ENCODE peak calls at places on chromosomes 16 and 17, in five cellular contexts. T is left lung, F is suprapubic skin, D is H1, P is prostate gland. C is an unnamed sample. For H3K4me1, the result is how much of the 10 kb centered on the place peaks cover.

GRCh38 chr17:70313031-70313430 is 143.7 kb downstream of the KCNJ2 start:
- DNase-seq in T (no peak), F (no peak), D (no peak), P (no peak), C (no peak)

GRCh38 chr17:12866244-12866643 is 76.9 kb downstream of the ARHGAP44 start:
- DNase-seq in T (no peak), F (no peak), D (no peak), P (no peak), C (no peak)

GRCh38 chr16:66590322-66590721 is 11.1 kb downstream of the CMTM2 start:
- DNase-seq in T (no peak), F (no peak), D (no peak), P (no peak), C (no peak)

GRCh38 chr16:86343111-86343642 is 167.2 kb upstream of the FOXF1 start:
- DNase-seq in T (peak), F (no peak), D (no peak), P (peak), C (no peak)

GRCh38 chr16:1143761-1144450 is 9.0 kb upstream of the CACNA1H start:
- DNase-seq in T (no peak), F (no peak), D (no peak), P (no peak), C (no peak)

GRCh38 chr16:13808075-13808474 is 111.9 kb upstream of the ERCC4 start:
- DNase-seq in T (no peak), F (no peak), D (no peak), P (no peak), C (no peak)

GRCh38 chr16:5428932-5429331 is 331.3 kb upstream of the EEF2KMT start:
- DNase-seq in T (no peak), F (no peak), D (peak), P (no peak), C (no peak)

GRCh38 chr16:14399397-14400284 is 230.4 kb downstream of the PARN start:
- DNase-seq in T (no peak), F (peak), D (no peak), P (no peak), C (no peak)

GRCh38 chr17:10646393-10646990 is 10.6 kb downstream of the MYH3 start:
- DNase-seq in T (peak), F (no peak), D (peak), P (peak), C (no peak)

GRCh38 chr17:43176119-43176570 is 5.1 kb downstream of the NBR1 start:
- DNase-seq in T (no peak), F (no peak), D (no peak), P (no peak), C (no peak)

GRCh38 chr17:31739300-31739699 is 119.7 kb downstream of the COPRS start:
- DNase-seq in T (no peak), F (no peak), D (no peak), P (no peak), C (no peak)

GRCh38 chr17:535165-535564 is 179.5 kb downstream of the VPS53 start:
- DNase-seq in T (no peak), F (no peak), D (no peak), P (no peak), C (no peak)

GRCh38 chr16:73735018-73735417 is 561.6 kb upstream of the PSMD7 start:
- DNase-seq in T (no peak), F (no peak), D (no peak), P (no peak), C (no peak)

GRCh38 chr17:4378626-4379025 is 12.2 kb upstream of the UBE2G1 start:
- DNase-seq in T (no peak), F (no peak), D (no peak), P (no peak), C (no peak)

GRCh38 chr17:60421273-60422161 is 772 bp upstream of the CHCT1 start:
- DNase-seq in T (peak), F (peak), D (peak), P (peak), C (no peak)

GRCh38 chr16:84851192-84852127 is 31.7 kb downstream of the CRISPLD2 start:
- DNase-seq in T (peak), F (no peak), D (no peak), P (no peak), C (peak)

GRCh38 chr16:61579195-61579594 is 457.0 kb downstream of the CDH8 start:
- DNase-seq in T (no peak), F (no peak), D (no peak), P (no peak), C (no peak)

GRCh38 chr16:46828943-46829342 is 2.0 kb downstream of the C16orf87 start:
- DNase-seq in T (no peak), F (no peak), D (no peak), P (no peak), C (no peak)
- H3K4me3 ChIP-seq in T (no peak), F (no peak), D (peak), P (no peak), C (peak)

DNA sequence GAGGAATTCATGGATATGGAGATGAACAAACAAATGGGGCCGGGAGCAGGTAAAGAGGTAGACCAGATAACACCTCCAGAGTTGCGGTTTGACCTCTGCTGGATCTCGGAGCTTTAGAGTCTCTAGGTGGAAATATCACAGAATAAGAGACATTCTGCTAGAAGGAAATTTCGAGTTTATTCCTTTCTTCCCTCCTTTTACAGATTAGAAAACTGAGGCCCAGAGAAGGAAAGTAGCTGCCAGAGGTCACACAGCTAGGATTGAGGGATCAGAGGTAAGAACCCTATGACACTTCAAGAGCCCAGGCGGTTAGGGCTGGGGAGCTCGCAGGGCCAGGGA is 7.7 kb upstream of the COL1A1 start:
- DNase-seq in T (no peak), F (no peak), D (no peak), P (no peak), C (peak)
- H3K4me1 ChIP-seq in T (under half), F (half or more), D (under half), P (under half), C (under half)

DNA sequence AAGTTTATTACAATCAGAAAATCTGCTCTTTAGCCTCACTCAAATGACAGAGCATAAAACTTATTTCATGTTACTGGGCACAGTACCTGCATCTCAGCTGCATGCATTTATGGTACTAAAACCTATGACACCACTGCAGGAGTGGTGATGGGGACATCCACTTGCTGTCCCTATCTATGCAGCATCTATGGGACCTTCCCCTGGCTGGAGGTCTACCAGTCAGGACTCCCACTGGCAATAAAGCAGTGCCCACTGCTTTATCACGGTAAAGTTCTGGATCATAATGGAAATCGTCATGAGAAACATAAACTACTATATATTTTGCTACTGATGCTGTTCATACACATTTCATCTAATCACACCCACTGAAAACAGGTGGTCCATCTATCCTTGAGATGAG is 26.2 kb downstream of the NSMCE1 start:
- DNase-seq in T (peak), F (peak), D (no peak), P (no peak), C (no peak)
- H3K27ac ChIP-seq in T (peak), F (peak), D (no peak), P (peak), C (no peak)

DNA sequence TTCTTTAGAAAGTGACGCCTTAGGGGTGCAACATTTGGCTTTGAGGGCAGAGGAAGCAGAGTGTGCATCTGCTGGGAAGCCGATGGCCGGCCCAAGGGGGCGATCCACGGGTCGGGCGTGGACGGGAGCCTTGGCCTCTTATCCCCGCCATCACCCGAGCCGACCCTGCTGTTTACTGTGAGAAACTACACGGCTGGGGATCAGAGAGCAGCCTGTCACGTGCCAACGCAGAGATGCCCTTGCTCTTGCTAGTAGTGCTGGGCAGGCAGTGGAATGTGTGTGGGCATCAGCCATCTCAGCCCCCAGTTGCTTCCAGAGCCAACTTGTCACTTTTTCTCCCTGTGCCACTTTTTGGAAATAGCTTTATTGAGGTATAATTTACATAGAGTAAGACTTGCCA is 26.7 kb upstream of the ITGB4 start:
- DNase-seq in T (no peak), F (no peak), D (no peak), P (no peak), C (no peak)
- H3K4me3 ChIP-seq in T (no peak), F (no peak), D (no peak), P (no peak), C (no peak)

GRCh38 chr16:28491080-28491969 is 549 bp downstream of the CLN3 start:
- DNase-seq in T (peak), F (peak), D (peak), P (peak), C (no peak)
- H3K4me1 ChIP-seq in T (half or more), F (under half), D (under half), P (under half), C (under half)

GRCh38 chr17:44255915-44256314 is 12.0 kb downstream of the SLC4A1 start:
- DNase-seq in T (no peak), F (no peak), D (no peak), P (no peak), C (no peak)
- H3K27ac ChIP-seq in T (no peak), F (no peak), D (no peak), P (no peak), C (no peak)

GRCh38 chr17:77571562-77571981 is 386.9 kb upstream of the TNRC6C start:
- DNase-seq in T (peak), F (no peak), D (no peak), P (no peak), C (no peak)
- H3K4me3 ChIP-seq in T (no peak), F (peak), D (peak), P (no peak), C (no peak)

DNA sequence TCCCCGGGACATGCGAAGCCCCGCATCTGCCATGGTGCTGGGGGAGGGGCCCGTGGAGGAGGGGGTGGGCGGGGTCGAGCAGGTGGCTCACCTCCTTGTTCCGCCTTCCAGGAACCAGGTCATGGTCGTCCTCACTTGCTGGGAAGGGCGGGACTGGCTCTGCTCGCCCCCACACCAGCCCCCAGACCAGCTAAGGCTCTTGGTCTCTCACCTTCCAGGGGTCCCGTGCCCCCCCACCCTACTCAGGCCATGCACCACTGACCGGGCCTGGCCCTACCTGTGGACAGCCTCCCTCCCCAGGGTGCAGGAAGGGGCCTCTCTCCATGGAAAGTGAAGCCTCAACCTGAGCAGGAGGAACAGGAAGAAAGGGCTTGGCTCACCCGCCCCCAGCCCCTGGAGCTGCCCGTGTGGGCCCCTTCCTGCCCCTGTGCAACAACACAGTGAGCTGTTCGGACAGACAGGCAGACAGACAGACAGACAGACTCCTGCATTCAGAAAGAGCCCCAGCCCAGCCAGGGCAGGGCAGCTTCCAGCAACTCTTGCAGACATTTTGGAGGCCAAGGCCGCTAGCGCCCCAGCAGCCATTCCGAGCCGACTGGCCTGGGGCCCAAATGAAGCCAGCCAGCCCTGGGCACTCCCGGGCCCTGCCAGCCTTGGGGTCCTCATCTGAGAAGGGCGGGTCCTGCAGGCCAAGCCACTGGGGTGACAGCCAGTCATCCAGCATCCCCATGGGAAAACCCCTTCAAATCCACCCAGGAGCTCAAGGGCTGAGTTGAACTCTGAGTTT is 8.1 kb upstream of the KREMEN2 start:
- DNase-seq in T (no peak), F (peak), D (no peak), P (no peak), C (peak)
- H3K4me1 ChIP-seq in T (under half), F (under half), D (under half), P (under half), C (under half)

DNA sequence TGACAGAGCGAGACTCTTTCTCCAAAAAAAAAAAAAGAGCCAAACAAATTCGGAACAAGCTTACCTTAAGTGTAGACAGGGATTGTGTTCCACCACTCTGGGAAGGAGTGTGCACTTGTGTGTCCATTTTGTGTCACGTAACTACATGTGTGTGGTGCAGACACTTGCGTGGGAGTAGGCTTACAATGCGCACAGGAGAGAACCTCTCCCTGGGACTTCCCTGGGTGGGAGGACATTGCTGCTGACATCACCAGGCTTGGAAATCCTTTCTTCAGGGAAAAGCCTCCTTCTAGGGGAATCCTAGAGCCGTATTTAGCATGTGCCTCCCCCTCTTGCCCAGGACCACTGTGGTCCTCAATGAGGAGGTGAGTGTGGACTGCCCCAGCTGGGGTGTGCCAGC is 8.0 kb upstream of the HAS3 start:
- DNase-seq in T (no peak), F (no peak), D (no peak), P (no peak), C (no peak)
- H3K27ac ChIP-seq in T (peak), F (no peak), D (no peak), P (no peak), C (no peak)

GRCh38 chr17:81399481-81400153 is 4.4 kb downstream of the BAHCC1 start:
- DNase-seq in T (no peak), F (no peak), D (no peak), P (no peak), C (no peak)

GRCh38 chr17:81398170-81398854 is 3.1 kb downstream of the BAHCC1 start:
- DNase-seq in T (no peak), F (no peak), D (no peak), P (no peak), C (no peak)

GRCh38 chr17:81397314-81398169 is 2.3 kb downstream of the BAHCC1 start:
- DNase-seq in T (no peak), F (no peak), D (peak), P (no peak), C (no peak)

GRCh38 chr17:81400154-81400938 is 5.1 kb downstream of the BAHCC1 start:
- DNase-seq in T (no peak), F (no peak), D (peak), P (no peak), C (no peak)

GRCh38 chr17:81398855-81399451 is 3.7 kb downstream of the BAHCC1 start:
- DNase-seq in T (no peak), F (no peak), D (no peak), P (no peak), C (no peak)
- H3K4me3 ChIP-seq in T (peak), F (peak), D (peak), P (peak), C (peak)